ENCODE peak calls at places on chromosome 14, in six cellular contexts. One of them, this sample, is unnamed.

GRCh38 chr14:26596722-26597030 is 1.2 kb downstream of the NOVA1 start:
- DNase-seq in OCI-LY7: no peak
- DNase-seq in mammary epithelial cell: no peak
- DNase-seq in neural progenitor cell: no peak
- DNase-seq in hepatocyte: peak; percentile 11
- DNase-seq in GM23248: peak; percentile 38
- DNase-seq in this sample: peak; percentile 55

GRCh38 chr14:41597647-41598046 is 9.0 kb upstream of the LRFN5 start:
- DNase-seq in OCI-LY7: no peak
- DNase-seq in mammary epithelial cell: no peak
- DNase-seq in neural progenitor cell: no peak
- DNase-seq in hepatocyte: no peak
- DNase-seq in GM23248: no peak
- DNase-seq in this sample: no peak

GRCh38 chr14:42222924-42223471 is 616.3 kb downstream of the LRFN5 start:
- DNase-seq in OCI-LY7: peak; percentile 62
- DNase-seq in mammary epithelial cell: peak; percentile 71
- DNase-seq in neural progenitor cell: no peak
- DNase-seq in hepatocyte: peak; percentile 11
- DNase-seq in GM23248: peak; percentile 88
- DNase-seq in this sample: peak; percentile 1

GRCh38 chr14:72573725-72574426 is 320.0 kb downstream of the DPF3 start:
- DNase-seq in OCI-LY7: no peak
- DNase-seq in mammary epithelial cell: no peak
- DNase-seq in neural progenitor cell: no peak
- DNase-seq in hepatocyte: no peak
- DNase-seq in GM23248: no peak
- DNase-seq in this sample: no peak

GRCh38 chr14:74062809-74063150 is 21.5 kb downstream of the ALDH6A1 start:
- DNase-seq in OCI-LY7: no peak
- DNase-seq in mammary epithelial cell: no peak
- DNase-seq in neural progenitor cell: no peak
- DNase-seq in hepatocyte: no peak
- DNase-seq in GM23248: peak; percentile 48
- DNase-seq in this sample: no peak

GRCh38 chr14:24119691-24120090 is 4.9 kb upstream of the NRL start:
- DNase-seq in OCI-LY7: no peak
- DNase-seq in mammary epithelial cell: no peak
- DNase-seq in neural progenitor cell: no peak
- DNase-seq in hepatocyte: no peak
- DNase-seq in GM23248: no peak
- DNase-seq in this sample: no peak

GRCh38 chr14:81582420-81582819 is 48.8 kb upstream of the SEL1L start:
- DNase-seq in OCI-LY7: no peak
- DNase-seq in mammary epithelial cell: no peak
- DNase-seq in neural progenitor cell: no peak
- DNase-seq in hepatocyte: no peak
- DNase-seq in GM23248: no peak
- DNase-seq in this sample: no peak

GRCh38 chr14:72013606-72014129 is 81.4 kb downstream of the RGS6 start:
- DNase-seq in OCI-LY7: no peak
- DNase-seq in mammary epithelial cell: no peak
- DNase-seq in neural progenitor cell: no peak
- DNase-seq in hepatocyte: no peak
- DNase-seq in GM23248: no peak
- DNase-seq in this sample: no peak

GRCh38 chr14:61171687-61172086 is 109.5 kb downstream of the TMEM30B start:
- DNase-seq in OCI-LY7: no peak
- DNase-seq in mammary epithelial cell: no peak
- DNase-seq in neural progenitor cell: no peak
- DNase-seq in hepatocyte: no peak
- DNase-seq in GM23248: peak; percentile 52
- DNase-seq in this sample: no peak

GRCh38 chr14:20680843-20681347 is 3.5 kb upstream of the RNASE4 start:
- DNase-seq in OCI-LY7: no peak
- DNase-seq in mammary epithelial cell: no peak
- DNase-seq in neural progenitor cell: no peak
- DNase-seq in hepatocyte: no peak
- DNase-seq in GM23248: no peak
- DNase-seq in this sample: no peak

GRCh38 chr14:52325632-52326031 is 11.5 kb downstream of the PTGER2 start:
- DNase-seq in OCI-LY7: no peak
- DNase-seq in mammary epithelial cell: no peak
- DNase-seq in neural progenitor cell: no peak
- DNase-seq in hepatocyte: no peak
- DNase-seq in GM23248: no peak
- DNase-seq in this sample: peak; percentile 29

GRCh38 chr14:68783408-68784297 is 9.2 kb downstream of the ZFP36L1 start:
- DNase-seq in OCI-LY7: no peak
- DNase-seq in mammary epithelial cell: no peak
- DNase-seq in neural progenitor cell: no peak
- DNase-seq in hepatocyte: peak; percentile 70
- DNase-seq in GM23248: no peak
- DNase-seq in this sample: peak; percentile 23

GRCh38 chr14:74570696-74571095 is 41.3 kb downstream of the LTBP2 start:
- DNase-seq in OCI-LY7: no peak
- DNase-seq in mammary epithelial cell: peak; percentile 25
- DNase-seq in neural progenitor cell: no peak
- DNase-seq in hepatocyte: no peak
- DNase-seq in GM23248: no peak
- DNase-seq in this sample: no peak

GRCh38 chr14:96748371-96748770 is 48.8 kb upstream of the VRK1 start:
- DNase-seq in OCI-LY7: no peak
- DNase-seq in mammary epithelial cell: no peak
- DNase-seq in neural progenitor cell: no peak
- DNase-seq in hepatocyte: no peak
- DNase-seq in GM23248: no peak
- DNase-seq in this sample: no peak

GRCh38 chr14:88277205-88277604 is 45.9 kb downstream of the KCNK10 start:
- DNase-seq in OCI-LY7: no peak
- DNase-seq in mammary epithelial cell: no peak
- DNase-seq in neural progenitor cell: no peak
- DNase-seq in hepatocyte: no peak
- DNase-seq in GM23248: no peak
- DNase-seq in this sample: no peak

GRCh38 chr14:68466491-68466977 is 326.3 kb downstream of the ZFP36L1 start:
- DNase-seq in OCI-LY7: no peak
- DNase-seq in mammary epithelial cell: peak; percentile 91
- DNase-seq in neural progenitor cell: no peak
- DNase-seq in hepatocyte: peak; percentile 57
- DNase-seq in GM23248: peak; percentile 92
- DNase-seq in this sample: peak; percentile 77

GRCh38 chr14:49508124-49508523 is 78.1 kb downstream of the RPS29 start:
- DNase-seq in OCI-LY7: no peak
- DNase-seq in mammary epithelial cell: no peak
- DNase-seq in neural progenitor cell: no peak
- DNase-seq in hepatocyte: no peak
- DNase-seq in GM23248: no peak
- DNase-seq in this sample: no peak

GRCh38 chr14:99592933-99593753 is 10.9 kb downstream of the CCDC85C start:
- DNase-seq in OCI-LY7: no peak
- DNase-seq in mammary epithelial cell: no peak
- DNase-seq in neural progenitor cell: peak; percentile 56
- DNase-seq in hepatocyte: no peak
- DNase-seq in GM23248: no peak
- DNase-seq in this sample: peak; percentile 42

GRCh38 chr14:49420201-49420600 is 166.0 kb downstream of the RPS29 start:
- DNase-seq in OCI-LY7: no peak
- DNase-seq in mammary epithelial cell: no peak
- DNase-seq in neural progenitor cell: no peak
- DNase-seq in hepatocyte: no peak
- DNase-seq in GM23248: no peak
- DNase-seq in this sample: no peak

GRCh38 chr14:99159341-99160340 is 112.4 kb downstream of the BCL11B start:
- DNase-seq in OCI-LY7: no peak
- DNase-seq in mammary epithelial cell: no peak
- DNase-seq in neural progenitor cell: no peak
- DNase-seq in hepatocyte: no peak
- DNase-seq in GM23248: no peak
- DNase-seq in this sample: peak; percentile 17

GRCh38 chr14:79383031-79383430 is 828.3 kb downstream of the DIO2 start:
- DNase-seq in OCI-LY7: no peak
- DNase-seq in mammary epithelial cell: no peak
- DNase-seq in neural progenitor cell: no peak
- DNase-seq in hepatocyte: no peak
- DNase-seq in GM23248: no peak
- DNase-seq in this sample: no peak

GRCh38 chr14:68157971-68158371 is 338.4 kb downstream of the RAD51B start:
- DNase-seq in OCI-LY7: no peak
- DNase-seq in mammary epithelial cell: peak; percentile 58
- DNase-seq in neural progenitor cell: no peak
- DNase-seq in hepatocyte: no peak
- DNase-seq in GM23248: peak; percentile 66
- DNase-seq in this sample: no peak

GRCh38 chr14:73252491-73253322 is 15.4 kb downstream of the PAPLN start:
- DNase-seq in OCI-LY7: no peak
- DNase-seq in mammary epithelial cell: no peak
- DNase-seq in neural progenitor cell: no peak
- DNase-seq in hepatocyte: no peak
- DNase-seq in GM23248: no peak
- DNase-seq in this sample: peak; percentile 41

GRCh38 chr14:97318380-97318779 is 521.2 kb downstream of the VRK1 start:
- DNase-seq in OCI-LY7: no peak
- DNase-seq in mammary epithelial cell: no peak
- DNase-seq in neural progenitor cell: no peak
- DNase-seq in hepatocyte: no peak
- DNase-seq in GM23248: no peak
- DNase-seq in this sample: no peak

GRCh38 chr14:86779416-86779815 is 1213.6 kb downstream of the GALC start:
- DNase-seq in OCI-LY7: no peak
- DNase-seq in mammary epithelial cell: peak; percentile 62
- DNase-seq in neural progenitor cell: no peak
- DNase-seq in hepatocyte: no peak
- DNase-seq in GM23248: no peak
- DNase-seq in this sample: no peak

GRCh38 chr14:85764809-85765208 is 234.9 kb downstream of the FLRT2 start:
- DNase-seq in OCI-LY7: no peak
- DNase-seq in mammary epithelial cell: no peak
- DNase-seq in neural progenitor cell: no peak
- DNase-seq in hepatocyte: no peak
- DNase-seq in GM23248: no peak
- DNase-seq in this sample: peak; percentile 45

GRCh38 chr14:102949062-102949800 is 26.8 kb downstream of the AMN start:
- DNase-seq in OCI-LY7: peak; percentile 61
- DNase-seq in mammary epithelial cell: no peak
- DNase-seq in neural progenitor cell: no peak
- DNase-seq in hepatocyte: no peak
- DNase-seq in GM23248: peak; percentile 42
- DNase-seq in this sample: peak; percentile 86

GRCh38 chr14:69226178-69226577 is 33.8 kb upstream of the GALNT16 start:
- DNase-seq in OCI-LY7: no peak
- DNase-seq in mammary epithelial cell: no peak
- DNase-seq in neural progenitor cell: no peak
- DNase-seq in hepatocyte: no peak
- DNase-seq in GM23248: no peak
- DNase-seq in this sample: no peak

GRCh38 chr14:69650948-69651369 is 39.6 kb downstream of the SUSD6 start:
- DNase-seq in OCI-LY7: no peak
- DNase-seq in mammary epithelial cell: peak; percentile 67
- DNase-seq in neural progenitor cell: no peak
- DNase-seq in hepatocyte: no peak
- DNase-seq in GM23248: peak; percentile 28
- DNase-seq in this sample: no peak

GRCh38 chr14:28280997-28281598 is 485.5 kb upstream of the FOXG1 start:
- DNase-seq in OCI-LY7: no peak
- DNase-seq in mammary epithelial cell: no peak
- DNase-seq in neural progenitor cell: no peak
- DNase-seq in hepatocyte: no peak
- DNase-seq in GM23248: no peak
- DNase-seq in this sample: no peak
- H3K4me3 ChIP-seq in OCI-LY7: no peak overlapping the region
- H3K4me3 ChIP-seq in mammary epithelial cell: no peak overlapping the region
- H3K4me3 ChIP-seq in neural progenitor cell: no peak overlapping the region
- H3K4me3 ChIP-seq in hepatocyte: no peak overlapping the region
- H3K4me3 ChIP-seq in GM23248: no peak overlapping the region
- H3K4me3 ChIP-seq in this sample: no peak overlapping the region

GRCh38 chr14:34175574-34175973 is 224.7 kb upstream of the EGLN3 start:
- DNase-seq in OCI-LY7: peak; percentile 37
- DNase-seq in mammary epithelial cell: no peak
- DNase-seq in neural progenitor cell: no peak
- DNase-seq in hepatocyte: no peak
- DNase-seq in GM23248: no peak
- DNase-seq in this sample: no peak
- H3K79me2 ChIP-seq in OCI-LY7: no peaks in the 10 kb centered on the region
- H3K79me2 ChIP-seq in mammary epithelial cell: no peaks in the 10 kb centered on the region
- H3K79me2 ChIP-seq in neural progenitor cell: no peaks in the 10 kb centered on the region
- H3K79me2 ChIP-seq in hepatocyte: no peaks in the 10 kb centered on the region
- H3K79me2 ChIP-seq in GM23248: no peaks in the 10 kb centered on the region
- H3K79me2 ChIP-seq in this sample: no peaks in the 10 kb centered on the region

DNA sequence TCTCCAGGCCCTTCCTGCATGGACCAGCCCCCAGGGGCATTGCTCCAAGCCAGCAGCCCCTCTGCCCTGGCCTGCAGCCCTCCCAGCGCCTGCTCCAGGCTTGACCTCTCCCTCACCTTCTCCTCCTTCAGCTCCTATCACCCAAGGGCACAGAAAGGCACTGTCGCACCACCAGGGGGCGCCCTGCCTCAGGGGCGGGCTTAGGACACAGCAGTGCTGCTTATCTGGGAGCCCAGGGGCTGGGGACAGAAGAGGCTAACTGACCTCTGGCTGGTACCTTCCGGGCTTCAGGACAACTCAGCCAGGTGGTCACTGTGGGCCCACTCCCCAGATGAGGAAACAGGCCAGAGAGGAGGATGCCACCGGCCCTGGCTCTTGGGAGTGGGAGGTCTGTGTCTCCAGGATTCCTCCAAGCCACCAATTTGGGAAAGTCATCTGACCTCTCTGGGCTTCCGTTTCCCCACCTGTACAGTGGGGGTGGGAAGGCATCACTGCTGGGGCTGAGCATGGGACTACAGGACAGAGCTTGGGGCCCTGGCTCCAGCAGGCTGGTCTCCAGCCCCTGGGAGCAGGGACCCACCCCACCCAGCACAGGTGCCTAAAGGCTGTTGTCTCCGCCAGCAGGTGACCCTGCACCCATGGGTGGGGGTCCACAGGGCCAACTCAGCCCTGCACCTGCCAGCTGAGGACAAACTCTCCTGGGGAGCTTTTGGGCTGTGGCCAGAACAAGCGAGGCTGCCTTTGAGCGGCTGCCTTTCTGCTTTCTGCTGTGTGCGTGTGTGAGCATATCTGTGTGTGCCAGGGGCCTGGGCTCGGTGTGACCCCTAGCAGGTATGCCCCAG is 25.5 kb upstream of the GPR132 start:
- DNase-seq in OCI-LY7: peak; percentile 82
- DNase-seq in mammary epithelial cell: peak; percentile 73
- DNase-seq in neural progenitor cell: peak; percentile 91
- DNase-seq in hepatocyte: peak; percentile 92
- DNase-seq in GM23248: peak; percentile 80
- DNase-seq in this sample: peak; percentile 99
- H3K4me3 ChIP-seq in OCI-LY7: no peak overlapping the region
- H3K4me3 ChIP-seq in mammary epithelial cell: no peak overlapping the region
- H3K4me3 ChIP-seq in neural progenitor cell: no peak overlapping the region
- H3K4me3 ChIP-seq in hepatocyte: no peak overlapping the region
- H3K4me3 ChIP-seq in GM23248: no peak overlapping the region
- H3K4me3 ChIP-seq in this sample: no peak overlapping the region

DNA sequence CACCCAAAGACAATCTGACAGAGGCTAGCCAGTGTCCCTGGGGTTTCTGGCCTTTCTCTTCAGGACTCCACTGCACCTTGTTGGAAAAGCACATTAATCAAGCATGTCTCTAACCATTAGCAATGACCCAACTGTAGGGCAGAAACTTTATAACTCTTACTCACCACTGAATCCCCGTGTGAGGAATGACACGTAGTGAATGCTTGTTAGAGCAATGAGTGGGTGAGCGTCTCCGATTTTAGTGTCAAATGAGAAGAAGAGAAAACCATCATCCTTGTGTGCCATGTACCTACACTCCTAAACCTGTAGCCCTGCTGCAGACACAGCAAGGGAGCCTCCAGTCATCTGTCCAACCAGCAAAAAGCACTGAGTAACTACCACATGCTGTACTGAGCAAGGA is 56.5 kb upstream of the GPR68 start:
- DNase-seq in OCI-LY7: no peak
- DNase-seq in mammary epithelial cell: peak; percentile 25
- DNase-seq in neural progenitor cell: no peak
- DNase-seq in hepatocyte: no peak
- DNase-seq in GM23248: peak; percentile 14
- DNase-seq in this sample: peak; percentile 68
- H3K79me2 ChIP-seq in OCI-LY7: no peaks in the 10 kb centered on the region
- H3K79me2 ChIP-seq in mammary epithelial cell: no peaks in the 10 kb centered on the region
- H3K79me2 ChIP-seq in neural progenitor cell: no peaks in the 10 kb centered on the region
- H3K79me2 ChIP-seq in hepatocyte: no peaks in the 10 kb centered on the region
- H3K79me2 ChIP-seq in GM23248: no peaks in the 10 kb centered on the region
- H3K79me2 ChIP-seq in this sample: no peaks in the 10 kb centered on the region

This sample was measured in osteoblast.